ENCODE peak calls at places on chromosomes 1 and 21, in nine cellular contexts. Q is right atrium auricular region; K is heart right ventricle; X is bronchial epithelial cell; C is CD8-positive, alpha-beta T cell; L is IMR-90; Z is heart left ventricle; P is astrocyte; H is tibial artery. T is an unnamed sample.
A peak's percentile ranks its signal among the peaks of the same experiment; 100 is the strongest.

GRCh38 chr1:47592296-47592975 is 154.6 kb downstream of the FOXD2 start:
- DNase-seq in Q (peak; percentile 52), H (no peak), X (no peak), L (no peak), Z (no peak), K (no peak), C (no peak), P (no peak), T (no peak)

GRCh38 chr1:66251521-66251920 is 282.4 kb upstream of the SGIP1 start:
- DNase-seq in Q (no peak), X (peak; percentile 42), L (no peak), Z (no peak), H (no peak), C (no peak), K (no peak), P (no peak), T (no peak)

GRCh38 chr1:52080014-52080415 is 23.9 kb downstream of the BTF3L4 start:
- DNase-seq in Q (no peak), X (no peak), L (no peak), H (no peak), C (no peak), K (no peak), P (no peak), Z (no peak), T (no peak)

GRCh38 chr1:214427871-214428277 is 123.5 kb downstream of the PTPN14 start:
- DNase-seq in X (peak; percentile 99), L (peak; percentile 98), H (no peak), C (peak; percentile 72), Q (no peak), K (no peak), Z (no peak), P (peak; percentile 99), T (peak; percentile 97)

GRCh38 chr1:86704972-86705632 is 726 bp downstream of the SH3GLB1 start:
- DNase-seq in P (peak; percentile 51), Q (peak; percentile 68), Z (peak; percentile 73), K (peak; percentile 65), X (peak; percentile 42), H (peak; percentile 82), L (peak; percentile 50), C (peak; percentile 47), T (no peak)

GRCh38 chr1:110525250-110525597 is 6.2 kb upstream of the KCNA10 start:
- DNase-seq in Q (no peak), H (no peak), P (no peak), X (no peak), L (no peak), C (no peak), Z (no peak), K (no peak), T (no peak)

GRCh38 chr1:116255933-116256649 is 117.0 kb upstream of the ATP1A1 start:
- DNase-seq in C (no peak), Z (no peak), L (no peak), K (no peak), P (no peak), X (no peak), Q (no peak), H (no peak), T (peak; percentile 51)

GRCh38 chr1:177164380-177165068 is at the start of gene ASTN1:
- DNase-seq in K (no peak), H (no peak), Q (no peak), P (no peak), X (no peak), C (no peak), L (no peak), Z (no peak), T (no peak)

GRCh38 chr1:30744060-30744756 is 13.4 kb downstream of the LAPTM5 start:
- DNase-seq in L (peak; percentile 73), C (peak; percentile 70), P (no peak), Z (no peak), X (peak; percentile 25), H (no peak), Q (no peak), K (no peak), T (no peak)

GRCh38 chr1:246219508-246220030 is 287.5 kb downstream of the SMYD3 start:
- DNase-seq in K (no peak), Z (no peak), P (peak; percentile 44), H (no peak), C (no peak), Q (no peak), X (peak; percentile 29), L (no peak), T (peak; percentile 10)

GRCh38 chr1:243598433-243598832 is 251.6 kb downstream of the AKT3 start:
- DNase-seq in L (peak; percentile 93), Z (no peak), Q (no peak), K (no peak), H (no peak), X (peak; percentile 97), C (peak; percentile 28), P (peak; percentile 91), T (peak; percentile 58)

GRCh38 chr21:37503848-37504467 is 137.4 kb downstream of the DYRK1A start:
- DNase-seq in P (peak; percentile 73), X (no peak), K (no peak), Q (no peak), L (peak; percentile 87), Z (no peak), H (no peak), C (no peak), T (no peak)

GRCh38 chr1:47424336-47424982 is 8.4 kb downstream of the FOXE3 start:
- DNase-seq in X (peak; percentile 57), K (no peak), Z (no peak), P (peak; percentile 14), H (no peak), Q (no peak), L (peak; percentile 67), C (no peak), T (no peak)

GRCh38 chr1:24349891-24350290 is 30.7 kb downstream of the GRHL3 start:
- DNase-seq in K (no peak), C (no peak), H (no peak), Q (no peak), Z (no peak), P (peak; percentile 47), X (peak; percentile 87), L (peak; percentile 51), T (no peak)

GRCh38 chr1:206797534-206798383 is 25.5 kb upstream of the IL10 start:
- DNase-seq in K (no peak), P (no peak), H (no peak), L (no peak), X (no peak), Q (no peak), C (no peak), Z (no peak), T (no peak)

GRCh38 chr1:79186260-79186659 is 179.7 kb upstream of the ADGRL4 start:
- DNase-seq in Q (no peak), K (no peak), X (no peak), H (no peak), L (no peak), P (no peak), C (no peak), Z (no peak), T (no peak)

GRCh38 chr1:82628887-82629286 is 828.2 kb downstream of the ADGRL2 start:
- DNase-seq in H (no peak), L (no peak), Q (no peak), P (no peak), X (peak; percentile 36), C (no peak), Z (no peak), K (no peak), T (no peak)

DNA sequence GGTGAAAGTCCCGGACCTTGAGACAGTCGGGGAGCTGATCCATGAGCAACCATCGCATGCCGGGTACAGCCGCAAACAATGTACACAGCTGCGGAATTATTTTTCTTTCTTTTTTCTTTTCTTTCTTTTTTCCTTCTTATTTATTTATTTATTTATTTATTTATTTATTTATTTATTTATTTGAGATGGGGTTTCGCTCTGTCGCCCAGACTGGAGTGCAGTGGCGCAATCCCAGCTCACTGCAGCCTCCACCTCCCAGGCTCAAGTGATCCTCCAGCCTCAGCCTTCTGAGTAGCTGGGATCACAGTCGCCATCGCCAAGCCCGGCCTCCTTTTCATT is 2.6 kb upstream of the PERM1 start:
- DNase-seq in L (no peak), Z (no peak), K (no peak), P (no peak), H (no peak), C (no peak), Q (no peak), X (no peak), T (no peak)
- TF ChIP-seq CTCF in L (no peak), Z (no peak), K (peak; percentile 15), P (no peak), H (no peak), C (peak; percentile 24), Q (peak; percentile 6), X (no peak), T (no peak)

DNA sequence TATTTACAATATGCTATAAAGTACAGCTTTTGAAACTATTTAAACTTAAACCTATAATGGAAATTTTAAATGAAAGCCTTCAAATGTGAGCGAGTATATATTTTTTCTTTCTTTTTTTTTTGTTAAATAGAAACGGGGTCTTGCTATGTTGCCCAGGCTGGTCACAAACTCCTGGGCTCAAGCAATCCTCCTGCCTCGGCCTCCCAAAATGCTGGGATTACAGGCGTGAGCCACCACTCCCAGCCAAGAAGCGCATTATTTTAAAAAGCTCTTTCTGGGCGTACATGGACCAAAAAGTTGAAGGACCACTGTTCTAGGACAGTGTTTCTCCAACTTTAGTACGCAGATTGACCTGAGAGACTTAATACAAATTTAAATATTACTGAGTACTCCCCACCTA is 87.5 kb downstream of the TRIM33 start:
- DNase-seq in L (no peak), Q (no peak), P (no peak), H (no peak), C (no peak), X (no peak), Z (no peak), K (no peak), T (no peak)
- H3K36me3 ChIP-seq in L (peaks cover 31% of the 10 kb centered on the region), Q (peaks cover 64% of the 10 kb centered on the region), P (peaks cover 56% of the 10 kb centered on the region), H (peaks cover 73% of the 10 kb centered on the region), C (peaks cover 46% of the 10 kb centered on the region), X (peaks cover 8% of the 10 kb centered on the region), Z (peaks cover 28% of the 10 kb centered on the region), K (no peaks in the 10 kb centered on the region), T (peaks cover 2% of the 10 kb centered on the region)

GRCh38 chr1:178869114-178869697 is 1.7 kb downstream of the ANGPTL1 start:
- DNase-seq in H (no peak), P (peak; percentile 5), L (peak; percentile 63), C (no peak), Q (no peak), X (no peak), Z (no peak), K (no peak), T (no peak)
- TF ChIP-seq CTCF in H (no peak), P (no peak), L (no peak), C (no peak), Q (no peak), X (no peak), Z (no peak), K (no peak), T (no peak)

DNA sequence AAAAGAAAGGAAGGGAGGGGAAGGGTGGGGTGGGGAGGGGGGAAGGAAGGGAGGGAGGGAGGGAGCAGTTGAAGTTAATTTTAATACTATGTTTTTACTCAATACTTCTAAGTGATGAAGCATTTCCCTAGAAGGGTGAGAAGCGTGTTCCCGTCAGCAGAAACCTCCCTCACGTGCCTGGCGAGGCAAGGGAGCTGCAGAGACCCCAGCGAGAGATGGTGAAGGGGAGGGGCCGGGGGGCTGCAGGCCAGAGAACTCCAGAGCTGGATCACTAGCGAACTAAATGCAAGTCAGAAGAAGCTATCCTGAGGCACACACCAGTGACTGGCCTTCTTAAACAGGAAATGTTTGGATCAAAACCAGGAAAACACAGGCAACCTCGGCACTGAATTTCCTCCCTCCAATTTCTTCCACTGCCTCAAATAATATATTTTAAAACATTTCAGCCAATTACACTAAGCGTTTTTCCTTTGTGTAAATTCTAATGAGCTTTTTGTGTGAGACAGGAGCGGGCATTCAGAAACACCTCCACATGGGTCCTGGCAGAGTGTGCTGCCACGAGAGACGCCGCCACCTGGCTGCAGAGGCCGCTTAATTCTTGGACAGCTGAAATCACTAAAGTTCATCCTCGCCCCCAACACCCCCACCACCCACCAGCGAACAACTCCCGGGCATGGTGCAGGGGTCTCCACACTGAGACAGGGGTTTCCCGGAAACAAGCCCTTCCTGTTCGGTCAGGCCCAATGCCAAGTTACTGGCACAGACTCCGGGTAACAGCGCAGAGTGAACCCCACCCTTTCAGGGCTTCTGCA is 17.8 kb downstream of the WDR4 start:
- DNase-seq in H (no peak), X (no peak), Q (no peak), L (no peak), K (no peak), C (no peak), Z (no peak), P (no peak), T (no peak)
- H3K36me3 ChIP-seq in H (peaks cover 61% of the 10 kb centered on the region), X (peaks cover 47% of the 10 kb centered on the region), Q (peaks cover 38% of the 10 kb centered on the region), L (peaks cover 47% of the 10 kb centered on the region), K (peaks cover 4% of the 10 kb centered on the region), C (peaks cover 43% of the 10 kb centered on the region), Z (no peaks in the 10 kb centered on the region), P (peaks cover 20% of the 10 kb centered on the region), T (peaks cover 3% of the 10 kb centered on the region)

T was measured in kidney epithelial cell.